ENCODE peak calls at places on chromosomes 4 and X, in six cellular contexts. Z is suprapubic skin, H is D721Med, O is Calu3, N is cardiac muscle cell, L is endothelial cell. S is an unnamed sample.

GRCh38 chrX:132401935-132402334 is 86.9 kb downstream of the MBNL3 start:
- DNase-seq in N (no peak), L (no peak), H (no peak), Z (no peak), O (no peak), S (no peak)

GRCh38 chrX:132908891-132909290 is 49.5 kb downstream of the HS6ST2 start:
- DNase-seq in H (no peak), Z (no peak), L (no peak), O (no peak), N (no peak), S (no peak)

GRCh38 chrX:39967348-39967747 is 130.4 kb downstream of the BCOR start:
- DNase-seq in Z (no peak), L (no peak), N (no peak), H (no peak), O (no peak), S (no peak)

GRCh38 chr4:153115322-153116100 is 88.7 kb upstream of the TRIM2 start:
- DNase-seq in O (peak), H (no peak), N (no peak), L (no peak), Z (no peak), S (no peak)

GRCh38 chrX:134529481-134529880 is 69.5 kb downstream of the HPRT1 start:
- DNase-seq in N (no peak), H (no peak), L (no peak), Z (no peak), O (no peak), S (no peak)

GRCh38 chr4:23324291-23324690 is 565.6 kb downstream of the PPARGC1A start:
- DNase-seq in H (no peak), Z (no peak), O (no peak), N (no peak), L (no peak), S (no peak)

GRCh38 chrX:75155830-75156525 is at the start of gene ABCB7:
- DNase-seq in H (no peak), O (peak), Z (peak), L (peak), N (peak), S (no peak)

GRCh38 chr4:188428935-188429334 is 289.7 kb downstream of the TRIML1 start:
- DNase-seq in Z (no peak), L (peak), N (no peak), H (no peak), O (no peak), S (no peak)

GRCh38 chr4:114905017-114905416 is 208.4 kb downstream of the NDST4 start:
- DNase-seq in L (no peak), N (no peak), Z (no peak), H (no peak), O (no peak), S (no peak)

GRCh38 chr4:123676550-123677229 is 280.1 kb downstream of the SPRY1 start:
- DNase-seq in H (no peak), O (no peak), Z (no peak), N (peak), L (no peak), S (no peak)

GRCh38 chr4:42519803-42520417 is 122.6 kb downstream of the SHISA3 start:
- DNase-seq in O (peak), H (no peak), Z (no peak), L (peak), N (peak), S (no peak)

DNA sequence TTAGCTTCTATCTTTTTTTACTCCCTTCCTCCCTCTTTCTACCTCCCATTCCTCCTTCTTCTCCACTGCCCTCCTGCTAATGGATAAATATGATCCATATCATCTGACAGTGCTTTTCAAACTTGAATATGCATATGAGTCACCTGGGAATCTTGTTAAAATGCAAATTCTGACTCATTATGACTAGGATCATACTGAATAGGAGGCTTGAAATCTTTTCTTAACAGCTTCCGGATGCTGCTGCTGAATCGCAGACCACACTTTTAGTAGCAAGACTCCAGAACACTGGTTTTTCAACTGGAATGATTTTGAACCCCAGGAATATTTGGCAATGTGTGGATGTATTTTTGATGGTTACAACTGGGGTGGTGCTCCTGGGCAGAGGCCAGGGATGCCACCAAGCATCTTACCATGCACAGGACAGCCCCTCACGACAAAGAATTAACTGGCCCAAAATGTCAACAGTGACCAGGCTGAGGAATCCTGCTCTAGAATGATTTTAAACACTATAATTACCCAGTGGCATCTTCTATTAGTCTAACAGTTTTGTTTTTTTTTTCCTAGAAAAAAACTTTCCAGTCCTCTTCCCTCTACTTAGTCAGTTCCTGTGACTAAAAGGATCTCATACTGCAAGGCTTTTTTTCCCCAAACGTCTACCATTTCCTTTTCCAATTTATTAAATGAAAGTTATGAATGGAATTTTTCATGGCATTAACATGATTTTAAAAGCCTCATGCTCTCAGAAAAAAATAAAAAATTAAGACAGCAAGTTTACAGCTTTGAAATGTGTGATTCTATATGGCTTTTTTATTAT is 10.6 kb upstream of the PYURF start:
- DNase-seq in Z (no peak), O (no peak), L (no peak), H (no peak), N (no peak), S (no peak)
- TF ChIP-seq CTCF in Z (no peak), O (no peak), L (no peak), H (no peak), N (no peak), S (no peak)

GRCh38 chr4:139740531-139741041 is 75.0 kb downstream of the MGST2 start:
- DNase-seq in N (no peak), O (no peak), H (no peak), L (no peak), Z (no peak), S (no peak)
- TF ChIP-seq CTCF in N (peak), O (no peak), H (no peak), L (no peak), Z (no peak), S (no peak)

DNA sequence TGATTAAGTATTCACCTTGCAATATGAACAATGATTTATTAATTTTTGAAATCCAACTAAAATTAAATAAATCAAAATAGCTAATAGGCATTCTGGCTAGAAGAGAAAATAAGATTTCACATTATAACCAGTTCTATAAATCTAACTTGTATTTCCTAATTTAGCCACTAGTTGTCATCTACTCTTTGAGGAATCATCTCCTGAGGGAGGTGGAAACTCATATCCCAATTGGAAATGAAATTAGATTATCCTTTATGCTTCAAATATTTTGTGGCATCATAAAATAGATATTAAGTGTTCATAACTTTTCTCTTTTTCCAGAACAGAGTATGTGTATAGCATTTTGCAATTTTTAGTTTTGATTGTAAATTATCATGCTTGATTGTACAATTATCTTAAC is 558.5 kb upstream of the DIAPH2 start:
- DNase-seq in N (no peak), L (no peak), H (no peak), Z (no peak), O (no peak), S (no peak)
- TF ChIP-seq CTCF in N (peak), L (peak), H (no peak), Z (no peak), O (no peak), S (peak)

GRCh38 chr4:15381806-15382338 is 46.0 kb upstream of the C1QTNF7 start:
- DNase-seq in L (no peak), Z (no peak), H (no peak), O (no peak), N (no peak), S (no peak)

GRCh38 chr4:15385928-15386327 is 41.9 kb upstream of the C1QTNF7 start:
- DNase-seq in N (no peak), H (no peak), L (no peak), O (no peak), Z (peak), S (no peak)

GRCh38 chr4:15382669-15383273 is 45.1 kb upstream of the C1QTNF7 start:
- DNase-seq in N (no peak), O (no peak), H (no peak), L (no peak), Z (no peak), S (no peak)

DNA sequence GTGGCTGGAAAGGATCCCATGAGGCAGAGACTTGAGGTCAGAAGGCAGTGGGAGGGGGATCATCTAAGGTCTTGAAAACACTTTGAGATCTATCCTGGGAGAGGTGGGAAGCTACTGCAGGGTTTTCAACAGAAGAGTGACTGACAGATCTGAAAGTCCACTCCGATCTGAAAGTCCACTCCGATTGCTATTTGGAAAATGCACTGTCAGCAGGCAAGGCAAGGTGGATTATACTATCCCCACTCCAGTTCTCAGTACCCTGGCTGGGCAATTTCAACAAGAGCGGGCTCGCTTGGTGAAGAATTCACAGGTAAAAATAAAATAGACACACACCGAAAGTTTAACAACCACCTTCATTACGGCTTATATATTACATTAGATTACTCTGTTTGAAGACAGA is 42.3 kb upstream of the C1QTNF7 start:
- DNase-seq in N (no peak), O (no peak), Z (no peak), L (no peak), H (no peak), S (no peak)
- TF ChIP-seq CTCF in N (no peak), O (no peak), Z (no peak), L (no peak), H (no peak), S (no peak)

DNA sequence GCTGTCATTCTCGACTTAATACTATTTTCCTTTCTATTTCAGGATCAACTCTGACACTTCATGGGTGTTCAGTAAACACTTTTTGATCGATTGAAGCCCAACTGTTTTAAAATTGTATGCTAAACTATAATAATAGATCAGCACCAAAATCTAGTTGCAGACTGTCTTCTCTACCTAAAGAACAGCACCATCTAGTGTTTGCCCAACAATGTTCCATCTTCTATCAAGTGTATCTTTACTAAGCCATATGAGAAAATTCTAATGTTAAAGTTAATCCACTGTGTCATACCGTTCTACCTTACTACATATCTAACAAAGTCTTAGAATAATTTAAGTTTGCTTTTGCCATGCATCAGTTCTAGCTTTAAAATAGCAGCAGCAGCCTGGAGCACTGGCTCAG is 113.0 kb upstream of the PRDX4 start:
- DNase-seq in N (peak), L (no peak), Z (no peak), H (no peak), O (peak), S (no peak)
- TF ChIP-seq CTCF in N (peak), L (peak), Z (peak), H (peak), O (peak), S (peak)

GRCh38 chrX:50941638-50942037 is 31.1 kb downstream of the BMP15 start:
- DNase-seq in N (no peak), Z (no peak), O (peak), H (no peak), L (no peak), S (no peak)
- TF ChIP-seq CTCF in N (peak), Z (peak), O (peak), H (no peak), L (no peak), S (peak)

S was measured in type B pancreatic cell.